ENCODE peak calls at places on chromosomes 5 and 9, in ten cellular contexts. N is neuronal stem cell, K is right cardiac atrium, U is SK-N-SH, G is adrenal gland, E is uterus, R is A549, M is suprapubic skin, W is psoas muscle, S is cardiac muscle cell. A is an unnamed sample.

GRCh38 chr9:85600675-85601263 is 141.0 kb downstream of the AGTPBP1 start:
- DNase-seq in W (no peak), K (no peak), U (peak; percentile 26), E (no peak), S (no peak), R (no peak), N (no peak), G (no peak), M (no peak), A (no peak)

GRCh38 chr9:122125891-122126331 is 32.8 kb upstream of the TTLL11 start:
- DNase-seq in U (peak; percentile 56), K (no peak), M (no peak), R (no peak), G (no peak), N (no peak), E (no peak), S (peak; percentile 24), W (no peak), A (no peak)

GRCh38 chr9:129319938-129320481 is 141.9 kb upstream of the IER5L start:
- DNase-seq in N (no peak), M (peak; percentile 57), U (no peak), R (no peak), W (no peak), S (no peak), K (no peak), E (peak; percentile 33), G (no peak), A (peak; percentile 53)

GRCh38 chr5:77867914-77868313 is 91.8 kb upstream of the TBCA start:
- DNase-seq in R (no peak), M (no peak), S (no peak), N (no peak), G (no peak), K (no peak), U (peak; percentile 19), W (no peak), E (no peak), A (no peak)

GRCh38 chr5:173917788-173918786 is 29.9 kb downstream of the CPEB4 start:
- DNase-seq in G (peak; percentile 43), W (peak; percentile 35), S (peak; percentile 89), U (peak; percentile 53), E (peak; percentile 66), M (no peak), K (peak; percentile 42), R (peak; percentile 83), N (peak; percentile 83), A (peak; percentile 70)

GRCh38 chr5:66565878-66566277 is 30.3 kb upstream of the MAST4 start:
- DNase-seq in U (no peak), M (no peak), W (no peak), R (no peak), K (no peak), N (no peak), E (no peak), S (no peak), G (no peak), A (no peak)

GRCh38 chr5:40570408-40571129 is 109.1 kb upstream of the PTGER4 start:
- DNase-seq in N (no peak), U (no peak), M (no peak), R (peak; percentile 8), E (no peak), K (no peak), W (no peak), S (peak; percentile 29), G (no peak), A (no peak)

GRCh38 chr9:73143606-73144328 is 7.9 kb upstream of the ANXA1 start:
- DNase-seq in N (no peak), R (peak; percentile 38), W (no peak), S (peak; percentile 91), E (no peak), M (no peak), U (no peak), K (no peak), G (no peak), A (no peak)

GRCh38 chr5:91225848-91226686 is 157.1 kb downstream of the ARRDC3 start:
- DNase-seq in U (no peak), N (no peak), W (no peak), K (no peak), E (no peak), S (no peak), R (no peak), G (no peak), M (no peak), A (peak; percentile 67)

GRCh38 chr5:69364414-69364813 is 4.9 kb downstream of the AK6 start:
- DNase-seq in G (no peak), K (no peak), W (no peak), M (no peak), S (peak; percentile 20), E (no peak), R (peak; percentile 63), N (no peak), U (peak; percentile 43), A (no peak)

GRCh38 chr5:174424219-174425053 is 299.9 kb upstream of the MSX2 start:
- DNase-seq in G (peak; percentile 73), K (no peak), E (no peak), W (no peak), N (no peak), U (peak; percentile 43), S (peak; percentile 6), R (no peak), M (no peak), A (no peak)

GRCh38 chr5:113299591-113299990 is 135.2 kb downstream of the TSSK1B start:
- DNase-seq in N (no peak), M (no peak), G (no peak), R (no peak), K (no peak), U (no peak), S (no peak), W (no peak), E (no peak), A (no peak)

GRCh38 chr5:31033295-31033694 is 160.2 kb upstream of the CDH6 start:
- DNase-seq in N (no peak), E (no peak), G (no peak), U (no peak), W (no peak), R (no peak), K (no peak), M (no peak), S (peak; percentile 9), A (no peak)

GRCh38 chr5:106680330-106680729 is 990.4 kb downstream of the EFNA5 start:
- DNase-seq in M (no peak), W (no peak), S (no peak), E (no peak), N (no peak), G (no peak), U (no peak), R (no peak), K (no peak), A (no peak)

GRCh38 chr9:94780516-94780950 is 54.0 kb downstream of the AOPEP start:
- DNase-seq in U (peak; percentile 59), K (peak; percentile 66), N (no peak), E (no peak), G (peak; percentile 79), S (no peak), W (peak; percentile 31), R (no peak), M (no peak), A (no peak)
- H3K27ac ChIP-seq in U (peak overlapping the region; percentile 97), K (peak overlapping the region; percentile 75), N (no peak overlapping the region), E (peak overlapping the region; percentile 33), G (peak overlapping the region; percentile 69), S (peak overlapping the region; percentile 77), W (peak overlapping the region; percentile 79), R (peak overlapping the region; percentile 55), M (no peak overlapping the region), A (no peak overlapping the region)

DNA sequence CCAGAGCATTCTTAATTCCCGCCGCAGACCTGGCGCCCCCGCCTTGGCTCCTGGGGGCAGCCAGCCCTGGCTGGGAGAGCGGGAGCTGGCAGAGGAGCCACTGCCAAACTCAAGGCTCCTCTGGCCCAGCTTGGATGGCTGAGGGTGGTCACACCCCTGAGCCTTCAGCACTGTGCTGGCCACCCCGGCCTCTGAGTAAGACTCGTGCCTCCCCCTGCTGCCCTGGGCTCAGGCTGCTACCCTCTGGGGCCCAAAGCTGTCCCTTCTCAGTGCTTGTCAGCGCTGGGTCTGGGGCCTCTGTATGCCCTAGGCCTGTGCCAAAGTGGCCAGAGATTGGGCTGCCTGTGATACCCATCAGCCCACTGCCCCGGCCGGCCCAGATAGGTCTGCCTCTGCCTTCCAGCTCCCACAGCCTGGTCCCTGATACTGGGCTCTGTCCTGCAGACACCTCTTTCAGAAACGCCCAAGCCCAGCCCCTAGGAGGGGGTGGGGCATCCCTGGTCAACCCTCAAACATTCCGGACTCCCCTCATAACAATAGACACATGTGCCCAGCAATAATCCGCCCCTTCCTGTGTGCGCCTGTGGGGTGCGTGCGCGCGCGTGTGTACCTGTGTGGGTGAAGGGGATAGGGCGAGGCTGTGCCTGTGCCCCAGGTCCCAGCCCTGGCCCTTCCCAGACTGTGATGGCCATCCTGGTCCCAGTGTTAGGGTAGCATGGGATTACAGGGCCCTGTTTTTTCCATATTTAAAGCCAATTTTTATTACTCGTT is 4.4 kb upstream of the PRR7 start:
- DNase-seq in K (no peak), G (no peak), R (no peak), S (no peak), E (no peak), N (no peak), W (no peak), M (peak; percentile 60), U (no peak), A (peak; percentile 57)
- H3K4me1 ChIP-seq in K (no peaks in the 10 kb centered on the region), G (peaks cover 9% of the 10 kb centered on the region), R (peaks cover 6% of the 10 kb centered on the region), S (peaks cover 9% of the 10 kb centered on the region), E (peaks cover 13% of the 10 kb centered on the region), N (peaks cover 9% of the 10 kb centered on the region), W (peaks cover 6% of the 10 kb centered on the region), M (peaks cover 35% of the 10 kb centered on the region), U (peaks cover 7% of the 10 kb centered on the region), A (peaks cover 13% of the 10 kb centered on the region)

GRCh38 chr5:149143470-149143869 is 2.2 kb downstream of the ABLIM3 start:
- DNase-seq in W (no peak), N (no peak), R (no peak), G (peak; percentile 28), S (peak; percentile 93), M (no peak), U (no peak), K (no peak), E (peak; percentile 60), A (no peak)

GRCh38 chr5:149144637-149145036 is 3.3 kb downstream of the ABLIM3 start:
- DNase-seq in W (no peak), E (no peak), S (no peak), U (no peak), G (no peak), R (no peak), N (no peak), K (no peak), M (no peak), A (no peak)

GRCh38 chr5:149140197-149141002 is 893 bp upstream of the ABLIM3 start:
- DNase-seq in G (no peak), R (no peak), E (no peak), K (no peak), W (no peak), S (no peak), N (no peak), M (no peak), U (no peak), A (no peak)

GRCh38 chr5:149141224-149141956 is at the start of gene ABLIM3:
- DNase-seq in K (peak; percentile 73), R (peak; percentile 88), M (peak; percentile 80), G (peak; percentile 50), S (peak; percentile 73), W (peak; percentile 74), U (peak; percentile 94), N (peak; percentile 57), E (peak; percentile 53), A (peak; percentile 88)

GRCh38 chr5:149141957-149142851 is 911 bp downstream of the ABLIM3 start:
- DNase-seq in S (peak; percentile 25), K (peak; percentile 48), G (peak; percentile 32), M (peak; percentile 68), U (peak; percentile 48), N (peak; percentile 20), W (peak; percentile 40), R (no peak), E (peak; percentile 61), A (no peak)
- H3K27ac ChIP-seq in S (no peak overlapping the region), K (peak overlapping the region; percentile 99), G (peak overlapping the region; percentile 74), M (peak overlapping the region; percentile 72), U (no peak overlapping the region), N (no peak overlapping the region), W (peak overlapping the region; percentile 79), R (peak overlapping the region; percentile 69), E (peak overlapping the region; percentile 87), A (peak overlapping the region; percentile 75)

GRCh38 chr9:8648271-8648670 is 848.7 kb upstream of the DMAC1 start:
- DNase-seq in W (no peak), R (no peak), U (no peak), M (no peak), E (no peak), N (no peak), K (no peak), S (peak; percentile 20), G (no peak), A (no peak)
- H3K4me1 ChIP-seq in W (no peaks in the 10 kb centered on the region), R (no peaks in the 10 kb centered on the region), U (no peaks in the 10 kb centered on the region), M (no peaks in the 10 kb centered on the region), E (no peaks in the 10 kb centered on the region), N (peaks cover 12% of the 10 kb centered on the region), K (peaks cover 3% of the 10 kb centered on the region), S (peaks cover 22% of the 10 kb centered on the region), G (no peaks in the 10 kb centered on the region), A (no peaks in the 10 kb centered on the region)

A was measured in upper lobe of right lung.